ENCODE peak calls at places on chromosomes 4 and X, in eight cellular contexts. One of them, this sample, is unnamed.

GRCh38 chrX:20361890-20362262 is 95.2 kb upstream of the RPS6KA3 start:
- DNase-seq in stimulated activated CD8-positive, alpha-beta memory T cell treated with anti-CD3 and anti-CD28 coated beads, Interleukin-15, amount 100 ng/mL, for 4 hours: no peak
- DNase-seq in NCI-H446 treated with DMSO at 0.1 percent for 48 hours: no peak
- DNase-seq in NCI-H2171 treated with DMSO at 0.1 percent for 48 hours: peak
- DNase-seq in mesendoderm: peak
- DNase-seq in substantia nigra: no peak
- DNase-seq in aorta: no peak
- DNase-seq in stimulated activated CD4-positive, alpha-beta T cell treated with anti-CD3 and anti-CD28 coated beads, Interleukin-4, amount 100 ng/mL, for 4 hours: no peak
- DNase-seq in this sample: no peak

GRCh38 chrX:136168929-136169735 is 21.8 kb downstream of the FHL1 start:
- DNase-seq in stimulated activated CD8-positive, alpha-beta memory T cell treated with anti-CD3 and anti-CD28 coated beads, Interleukin-15, amount 100 ng/mL, for 4 hours: no peak
- DNase-seq in NCI-H446 treated with DMSO at 0.1 percent for 48 hours: peak
- DNase-seq in NCI-H2171 treated with DMSO at 0.1 percent for 48 hours: peak
- DNase-seq in mesendoderm: peak
- DNase-seq in substantia nigra: no peak
- DNase-seq in aorta: peak
- DNase-seq in stimulated activated CD4-positive, alpha-beta T cell treated with anti-CD3 and anti-CD28 coated beads, Interleukin-4, amount 100 ng/mL, for 4 hours: no peak
- DNase-seq in this sample: peak

GRCh38 chr4:138405439-138405838 is 163.3 kb upstream of the SLC7A11 start:
- DNase-seq in stimulated activated CD8-positive, alpha-beta memory T cell treated with anti-CD3 and anti-CD28 coated beads, Interleukin-15, amount 100 ng/mL, for 4 hours: no peak
- DNase-seq in NCI-H446 treated with DMSO at 0.1 percent for 48 hours: no peak
- DNase-seq in NCI-H2171 treated with DMSO at 0.1 percent for 48 hours: no peak
- DNase-seq in mesendoderm: no peak
- DNase-seq in substantia nigra: no peak
- DNase-seq in aorta: no peak
- DNase-seq in stimulated activated CD4-positive, alpha-beta T cell treated with anti-CD3 and anti-CD28 coated beads, Interleukin-4, amount 100 ng/mL, for 4 hours: no peak
- DNase-seq in this sample: no peak

GRCh38 chr4:46550471-46550870 is 160.5 kb upstream of the GABRA2 start:
- DNase-seq in stimulated activated CD8-positive, alpha-beta memory T cell treated with anti-CD3 and anti-CD28 coated beads, Interleukin-15, amount 100 ng/mL, for 4 hours: no peak
- DNase-seq in NCI-H446 treated with DMSO at 0.1 percent for 48 hours: no peak
- DNase-seq in NCI-H2171 treated with DMSO at 0.1 percent for 48 hours: no peak
- DNase-seq in mesendoderm: no peak
- DNase-seq in substantia nigra: no peak
- DNase-seq in aorta: no peak
- DNase-seq in stimulated activated CD4-positive, alpha-beta T cell treated with anti-CD3 and anti-CD28 coated beads, Interleukin-4, amount 100 ng/mL, for 4 hours: no peak
- DNase-seq in this sample: no peak

GRCh38 chr4:163565228-163566040 is 70.9 kb downstream of the TMA16 start:
- DNase-seq in stimulated activated CD8-positive, alpha-beta memory T cell treated with anti-CD3 and anti-CD28 coated beads, Interleukin-15, amount 100 ng/mL, for 4 hours: no peak
- DNase-seq in NCI-H446 treated with DMSO at 0.1 percent for 48 hours: no peak
- DNase-seq in NCI-H2171 treated with DMSO at 0.1 percent for 48 hours: no peak
- DNase-seq in mesendoderm: peak
- DNase-seq in substantia nigra: no peak
- DNase-seq in aorta: no peak
- DNase-seq in stimulated activated CD4-positive, alpha-beta T cell treated with anti-CD3 and anti-CD28 coated beads, Interleukin-4, amount 100 ng/mL, for 4 hours: no peak
- DNase-seq in this sample: no peak

GRCh38 chrX:16445166-16445752 is 204.7 kb upstream of the S100G start:
- DNase-seq in stimulated activated CD8-positive, alpha-beta memory T cell treated with anti-CD3 and anti-CD28 coated beads, Interleukin-15, amount 100 ng/mL, for 4 hours: no peak
- DNase-seq in NCI-H446 treated with DMSO at 0.1 percent for 48 hours: no peak
- DNase-seq in NCI-H2171 treated with DMSO at 0.1 percent for 48 hours: peak
- DNase-seq in mesendoderm: peak
- DNase-seq in substantia nigra: no peak
- DNase-seq in aorta: no peak
- DNase-seq in stimulated activated CD4-positive, alpha-beta T cell treated with anti-CD3 and anti-CD28 coated beads, Interleukin-4, amount 100 ng/mL, for 4 hours: peak
- DNase-seq in this sample: no peak

GRCh38 chrX:133215747-133216146 is 2.4 kb downstream of the TFDP3 start:
- DNase-seq in stimulated activated CD8-positive, alpha-beta memory T cell treated with anti-CD3 and anti-CD28 coated beads, Interleukin-15, amount 100 ng/mL, for 4 hours: no peak
- DNase-seq in NCI-H446 treated with DMSO at 0.1 percent for 48 hours: no peak
- DNase-seq in NCI-H2171 treated with DMSO at 0.1 percent for 48 hours: no peak
- DNase-seq in mesendoderm: peak
- DNase-seq in substantia nigra: no peak
- DNase-seq in aorta: no peak
- DNase-seq in stimulated activated CD4-positive, alpha-beta T cell treated with anti-CD3 and anti-CD28 coated beads, Interleukin-4, amount 100 ng/mL, for 4 hours: no peak
- DNase-seq in this sample: no peak

GRCh38 chr4:112510468-112511293 is 5.3 kb downstream of the NEUROG2 start:
- DNase-seq in stimulated activated CD8-positive, alpha-beta memory T cell treated with anti-CD3 and anti-CD28 coated beads, Interleukin-15, amount 100 ng/mL, for 4 hours: no peak
- DNase-seq in NCI-H446 treated with DMSO at 0.1 percent for 48 hours: no peak
- DNase-seq in NCI-H2171 treated with DMSO at 0.1 percent for 48 hours: no peak
- DNase-seq in mesendoderm: peak
- DNase-seq in substantia nigra: no peak
- DNase-seq in aorta: no peak
- DNase-seq in stimulated activated CD4-positive, alpha-beta T cell treated with anti-CD3 and anti-CD28 coated beads, Interleukin-4, amount 100 ng/mL, for 4 hours: no peak
- DNase-seq in this sample: no peak

GRCh38 chrX:125132274-125132673 is 187.4 kb upstream of the TEX13C start:
- DNase-seq in stimulated activated CD8-positive, alpha-beta memory T cell treated with anti-CD3 and anti-CD28 coated beads, Interleukin-15, amount 100 ng/mL, for 4 hours: no peak
- DNase-seq in NCI-H446 treated with DMSO at 0.1 percent for 48 hours: no peak
- DNase-seq in NCI-H2171 treated with DMSO at 0.1 percent for 48 hours: no peak
- DNase-seq in mesendoderm: peak
- DNase-seq in substantia nigra: no peak
- DNase-seq in aorta: no peak
- DNase-seq in stimulated activated CD4-positive, alpha-beta T cell treated with anti-CD3 and anti-CD28 coated beads, Interleukin-4, amount 100 ng/mL, for 4 hours: no peak
- DNase-seq in this sample: no peak

GRCh38 chr4:92305878-92306520 is 2.2 kb downstream of the GRID2 start:
- DNase-seq in stimulated activated CD8-positive, alpha-beta memory T cell treated with anti-CD3 and anti-CD28 coated beads, Interleukin-15, amount 100 ng/mL, for 4 hours: no peak
- DNase-seq in NCI-H446 treated with DMSO at 0.1 percent for 48 hours: peak
- DNase-seq in NCI-H2171 treated with DMSO at 0.1 percent for 48 hours: peak
- DNase-seq in mesendoderm: peak
- DNase-seq in substantia nigra: no peak
- DNase-seq in aorta: no peak
- DNase-seq in stimulated activated CD4-positive, alpha-beta T cell treated with anti-CD3 and anti-CD28 coated beads, Interleukin-4, amount 100 ng/mL, for 4 hours: no peak
- DNase-seq in this sample: peak

GRCh38 chr4:105150511-105150910 is 3.8 kb downstream of the TET2 start:
- DNase-seq in stimulated activated CD8-positive, alpha-beta memory T cell treated with anti-CD3 and anti-CD28 coated beads, Interleukin-15, amount 100 ng/mL, for 4 hours: no peak
- DNase-seq in NCI-H446 treated with DMSO at 0.1 percent for 48 hours: peak
- DNase-seq in NCI-H2171 treated with DMSO at 0.1 percent for 48 hours: no peak
- DNase-seq in mesendoderm: no peak
- DNase-seq in substantia nigra: no peak
- DNase-seq in aorta: no peak
- DNase-seq in stimulated activated CD4-positive, alpha-beta T cell treated with anti-CD3 and anti-CD28 coated beads, Interleukin-4, amount 100 ng/mL, for 4 hours: no peak
- DNase-seq in this sample: no peak

GRCh38 chr4:127505203-127505602 is 127.6 kb upstream of the INTU start:
- DNase-seq in stimulated activated CD8-positive, alpha-beta memory T cell treated with anti-CD3 and anti-CD28 coated beads, Interleukin-15, amount 100 ng/mL, for 4 hours: no peak
- DNase-seq in NCI-H446 treated with DMSO at 0.1 percent for 48 hours: peak
- DNase-seq in NCI-H2171 treated with DMSO at 0.1 percent for 48 hours: peak
- DNase-seq in mesendoderm: no peak
- DNase-seq in substantia nigra: no peak
- DNase-seq in aorta: no peak
- DNase-seq in stimulated activated CD4-positive, alpha-beta T cell treated with anti-CD3 and anti-CD28 coated beads, Interleukin-4, amount 100 ng/mL, for 4 hours: no peak
- DNase-seq in this sample: no peak

GRCh38 chr4:80219301-80220025 is 22.2 kb downstream of the PRDM8 start:
- DNase-seq in stimulated activated CD8-positive, alpha-beta memory T cell treated with anti-CD3 and anti-CD28 coated beads, Interleukin-15, amount 100 ng/mL, for 4 hours: no peak
- DNase-seq in NCI-H446 treated with DMSO at 0.1 percent for 48 hours: no peak
- DNase-seq in NCI-H2171 treated with DMSO at 0.1 percent for 48 hours: no peak
- DNase-seq in mesendoderm: peak
- DNase-seq in substantia nigra: no peak
- DNase-seq in aorta: no peak
- DNase-seq in stimulated activated CD4-positive, alpha-beta T cell treated with anti-CD3 and anti-CD28 coated beads, Interleukin-4, amount 100 ng/mL, for 4 hours: no peak
- DNase-seq in this sample: no peak

GRCh38 chr4:70901607-70901983 is 574 bp upstream of the MOB1B start:
- DNase-seq in stimulated activated CD8-positive, alpha-beta memory T cell treated with anti-CD3 and anti-CD28 coated beads, Interleukin-15, amount 100 ng/mL, for 4 hours: no peak
- DNase-seq in NCI-H446 treated with DMSO at 0.1 percent for 48 hours: no peak
- DNase-seq in NCI-H2171 treated with DMSO at 0.1 percent for 48 hours: peak
- DNase-seq in mesendoderm: no peak
- DNase-seq in substantia nigra: no peak
- DNase-seq in aorta: no peak
- DNase-seq in stimulated activated CD4-positive, alpha-beta T cell treated with anti-CD3 and anti-CD28 coated beads, Interleukin-4, amount 100 ng/mL, for 4 hours: no peak
- DNase-seq in this sample: no peak

GRCh38 chrX:1448793-1449580 is 3.7 kb downstream of the ASMTL start:
- DNase-seq in stimulated activated CD8-positive, alpha-beta memory T cell treated with anti-CD3 and anti-CD28 coated beads, Interleukin-15, amount 100 ng/mL, for 4 hours: no peak
- DNase-seq in NCI-H446 treated with DMSO at 0.1 percent for 48 hours: no peak
- DNase-seq in NCI-H2171 treated with DMSO at 0.1 percent for 48 hours: no peak
- DNase-seq in mesendoderm: no peak
- DNase-seq in substantia nigra: no peak
- DNase-seq in aorta: no peak
- DNase-seq in stimulated activated CD4-positive, alpha-beta T cell treated with anti-CD3 and anti-CD28 coated beads, Interleukin-4, amount 100 ng/mL, for 4 hours: no peak
- DNase-seq in this sample: no peak

GRCh38 chr4:8874003-8874895 is 2.6 kb upstream of the HMX1 start:
- DNase-seq in stimulated activated CD8-positive, alpha-beta memory T cell treated with anti-CD3 and anti-CD28 coated beads, Interleukin-15, amount 100 ng/mL, for 4 hours: no peak
- DNase-seq in NCI-H446 treated with DMSO at 0.1 percent for 48 hours: no peak
- DNase-seq in NCI-H2171 treated with DMSO at 0.1 percent for 48 hours: no peak
- DNase-seq in mesendoderm: no peak
- DNase-seq in substantia nigra: no peak
- DNase-seq in aorta: no peak
- DNase-seq in stimulated activated CD4-positive, alpha-beta T cell treated with anti-CD3 and anti-CD28 coated beads, Interleukin-4, amount 100 ng/mL, for 4 hours: no peak
- DNase-seq in this sample: no peak

GRCh38 chr4:53804719-53805118 is 213.4 kb upstream of the LNX1 start:
- DNase-seq in stimulated activated CD8-positive, alpha-beta memory T cell treated with anti-CD3 and anti-CD28 coated beads, Interleukin-15, amount 100 ng/mL, for 4 hours: no peak
- DNase-seq in NCI-H446 treated with DMSO at 0.1 percent for 48 hours: no peak
- DNase-seq in NCI-H2171 treated with DMSO at 0.1 percent for 48 hours: no peak
- DNase-seq in mesendoderm: peak
- DNase-seq in substantia nigra: no peak
- DNase-seq in aorta: peak
- DNase-seq in stimulated activated CD4-positive, alpha-beta T cell treated with anti-CD3 and anti-CD28 coated beads, Interleukin-4, amount 100 ng/mL, for 4 hours: no peak
- DNase-seq in this sample: no peak

GRCh38 chr4:145956288-145956890 is 17.8 kb upstream of the ZNF827 start:
- DNase-seq in stimulated activated CD8-positive, alpha-beta memory T cell treated with anti-CD3 and anti-CD28 coated beads, Interleukin-15, amount 100 ng/mL, for 4 hours: no peak
- DNase-seq in NCI-H446 treated with DMSO at 0.1 percent for 48 hours: peak
- DNase-seq in NCI-H2171 treated with DMSO at 0.1 percent for 48 hours: peak
- DNase-seq in mesendoderm: peak
- DNase-seq in substantia nigra: no peak
- DNase-seq in aorta: no peak
- DNase-seq in stimulated activated CD4-positive, alpha-beta T cell treated with anti-CD3 and anti-CD28 coated beads, Interleukin-4, amount 100 ng/mL, for 4 hours: peak
- DNase-seq in this sample: no peak

GRCh38 chr4:123783936-123784335 is 387.3 kb downstream of the SPRY1 start:
- DNase-seq in stimulated activated CD8-positive, alpha-beta memory T cell treated with anti-CD3 and anti-CD28 coated beads, Interleukin-15, amount 100 ng/mL, for 4 hours: no peak
- DNase-seq in NCI-H446 treated with DMSO at 0.1 percent for 48 hours: no peak
- DNase-seq in NCI-H2171 treated with DMSO at 0.1 percent for 48 hours: no peak
- DNase-seq in mesendoderm: no peak
- DNase-seq in substantia nigra: no peak
- DNase-seq in aorta: no peak
- DNase-seq in stimulated activated CD4-positive, alpha-beta T cell treated with anti-CD3 and anti-CD28 coated beads, Interleukin-4, amount 100 ng/mL, for 4 hours: no peak
- DNase-seq in this sample: no peak

GRCh38 chr4:117447925-117448324 is 362.5 kb upstream of the TRAM1L1 start:
- DNase-seq in stimulated activated CD8-positive, alpha-beta memory T cell treated with anti-CD3 and anti-CD28 coated beads, Interleukin-15, amount 100 ng/mL, for 4 hours: no peak
- DNase-seq in NCI-H446 treated with DMSO at 0.1 percent for 48 hours: no peak
- DNase-seq in NCI-H2171 treated with DMSO at 0.1 percent for 48 hours: no peak
- DNase-seq in mesendoderm: peak
- DNase-seq in substantia nigra: no peak
- DNase-seq in aorta: no peak
- DNase-seq in stimulated activated CD4-positive, alpha-beta T cell treated with anti-CD3 and anti-CD28 coated beads, Interleukin-4, amount 100 ng/mL, for 4 hours: no peak
- DNase-seq in this sample: no peak

GRCh38 chr4:47154816-47155370 is 123.5 kb downstream of the GABRB1 start:
- DNase-seq in stimulated activated CD8-positive, alpha-beta memory T cell treated with anti-CD3 and anti-CD28 coated beads, Interleukin-15, amount 100 ng/mL, for 4 hours: no peak
- DNase-seq in NCI-H446 treated with DMSO at 0.1 percent for 48 hours: no peak
- DNase-seq in NCI-H2171 treated with DMSO at 0.1 percent for 48 hours: no peak
- DNase-seq in mesendoderm: peak
- DNase-seq in substantia nigra: no peak
- DNase-seq in aorta: no peak
- DNase-seq in stimulated activated CD4-positive, alpha-beta T cell treated with anti-CD3 and anti-CD28 coated beads, Interleukin-4, amount 100 ng/mL, for 4 hours: no peak
- DNase-seq in this sample: no peak

GRCh38 chr4:39812500-39812899 is 114.6 kb downstream of the UBE2K start:
- DNase-seq in stimulated activated CD8-positive, alpha-beta memory T cell treated with anti-CD3 and anti-CD28 coated beads, Interleukin-15, amount 100 ng/mL, for 4 hours: no peak
- DNase-seq in NCI-H446 treated with DMSO at 0.1 percent for 48 hours: no peak
- DNase-seq in NCI-H2171 treated with DMSO at 0.1 percent for 48 hours: no peak
- DNase-seq in mesendoderm: no peak
- DNase-seq in substantia nigra: no peak
- DNase-seq in aorta: no peak
- DNase-seq in stimulated activated CD4-positive, alpha-beta T cell treated with anti-CD3 and anti-CD28 coated beads, Interleukin-4, amount 100 ng/mL, for 4 hours: no peak
- DNase-seq in this sample: no peak

GRCh38 chr4:28010543-28011235 is 1150.0 kb downstream of the STIM2 start:
- DNase-seq in stimulated activated CD8-positive, alpha-beta memory T cell treated with anti-CD3 and anti-CD28 coated beads, Interleukin-15, amount 100 ng/mL, for 4 hours: no peak
- DNase-seq in NCI-H446 treated with DMSO at 0.1 percent for 48 hours: no peak
- DNase-seq in NCI-H2171 treated with DMSO at 0.1 percent for 48 hours: no peak
- DNase-seq in mesendoderm: no peak
- DNase-seq in substantia nigra: no peak
- DNase-seq in aorta: no peak
- DNase-seq in stimulated activated CD4-positive, alpha-beta T cell treated with anti-CD3 and anti-CD28 coated beads, Interleukin-4, amount 100 ng/mL, for 4 hours: no peak
- DNase-seq in this sample: no peak

GRCh38 chr4:89904524-89904923 is 9.9 kb downstream of the MMRN1 start:
- DNase-seq in stimulated activated CD8-positive, alpha-beta memory T cell treated with anti-CD3 and anti-CD28 coated beads, Interleukin-15, amount 100 ng/mL, for 4 hours: no peak
- DNase-seq in NCI-H446 treated with DMSO at 0.1 percent for 48 hours: no peak
- DNase-seq in NCI-H2171 treated with DMSO at 0.1 percent for 48 hours: peak
- DNase-seq in mesendoderm: no peak
- DNase-seq in substantia nigra: no peak
- DNase-seq in aorta: no peak
- DNase-seq in stimulated activated CD4-positive, alpha-beta T cell treated with anti-CD3 and anti-CD28 coated beads, Interleukin-4, amount 100 ng/mL, for 4 hours: no peak
- DNase-seq in this sample: no peak

GRCh38 chr4:89685690-89686089 is 151.3 kb downstream of the SNCA start:
- DNase-seq in stimulated activated CD8-positive, alpha-beta memory T cell treated with anti-CD3 and anti-CD28 coated beads, Interleukin-15, amount 100 ng/mL, for 4 hours: no peak
- DNase-seq in NCI-H446 treated with DMSO at 0.1 percent for 48 hours: no peak
- DNase-seq in NCI-H2171 treated with DMSO at 0.1 percent for 48 hours: no peak
- DNase-seq in mesendoderm: no peak
- DNase-seq in substantia nigra: no peak
- DNase-seq in aorta: no peak
- DNase-seq in stimulated activated CD4-positive, alpha-beta T cell treated with anti-CD3 and anti-CD28 coated beads, Interleukin-4, amount 100 ng/mL, for 4 hours: no peak
- DNase-seq in this sample: no peak

This sample was measured in DMS 273 treated with DMSO at 0.1 percent for 48 hours.